ENCODE peak calls at places on chromosomes 3 and 15, in seven cellular contexts. O is cardiac fibroblast; Z is heart left ventricle; P is mucosa of descending colon; G is IMR-90; T is mammary epithelial cell; E is CD8-positive, alpha-beta T cell. A is an unnamed sample.

GRCh38 chr15:73792429-73792828 is 39.3 kb upstream of the INSYN1 start:
- DNase-seq in O (no peak), Z (peak; percentile 78), P (no peak), G (no peak), T (no peak), E (no peak), A (no peak)

GRCh38 chr3:171420667-171421066 is 39.5 kb downstream of the TNIK start:
- DNase-seq in O (peak; percentile 33), Z (no peak), P (no peak), G (peak; percentile 26), T (no peak), E (no peak), A (no peak)

GRCh38 chr15:72566973-72567372 is 87.5 kb upstream of the GOLGA6B start:
- DNase-seq in O (no peak), Z (no peak), P (no peak), G (no peak), T (no peak), E (no peak), A (no peak)

GRCh38 chr3:11536132-11536935 is 107.4 kb downstream of the VGLL4 start:
- DNase-seq in O (no peak), Z (no peak), P (no peak), G (no peak), T (no peak), E (no peak), A (no peak)

GRCh38 chr3:36650271-36650671 is 114.1 kb downstream of the DCLK3 start:
- DNase-seq in O (peak; percentile 43), Z (no peak), P (no peak), G (peak; percentile 69), T (no peak), E (no peak), A (no peak)

GRCh38 chr3:155083313-155083905 is 3.3 kb downstream of the MME start:
- DNase-seq in O (no peak), Z (no peak), P (no peak), G (peak; percentile 20), T (no peak), E (no peak), A (no peak)

GRCh38 chr3:105868450-105868744 is 415 bp downstream of the CBLB start:
- DNase-seq in O (peak; percentile 65), Z (peak; percentile 75), P (peak; percentile 77), G (peak; percentile 52), T (no peak), E (no peak), A (peak; percentile 76)

GRCh38 chr3:144662729-144663128 is 691.1 kb downstream of the DIPK2A start:
- DNase-seq in O (no peak), Z (no peak), P (no peak), G (no peak), T (no peak), E (no peak), A (no peak)

GRCh38 chr3:25552251-25552650 is 112.5 kb downstream of the TOP2B start:
- DNase-seq in O (no peak), Z (no peak), P (no peak), G (no peak), T (no peak), E (no peak), A (no peak)

GRCh38 chr3:106242779-106243178 is 374.0 kb upstream of the CBLB start:
- DNase-seq in O (no peak), Z (no peak), P (no peak), G (no peak), T (no peak), E (no peak), A (no peak)

DNA sequence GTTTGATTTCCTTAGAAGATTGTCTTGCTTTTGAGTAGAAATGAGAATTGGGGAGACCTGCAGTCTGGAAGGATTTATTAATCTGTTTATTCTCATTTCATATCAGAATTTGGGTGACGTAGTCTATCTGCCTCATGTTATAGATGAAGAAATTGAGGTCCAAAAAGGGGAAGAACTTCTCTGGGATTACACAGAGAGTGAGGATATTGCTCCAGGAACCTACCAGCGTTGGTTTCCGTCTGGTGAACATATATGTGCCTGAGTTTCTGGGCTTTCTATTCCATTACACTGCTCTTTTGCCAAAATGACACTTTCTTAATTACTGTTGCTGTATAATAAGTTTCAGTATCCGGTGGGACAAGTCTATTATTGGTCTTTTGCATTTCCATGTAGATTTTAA is 51.9 kb downstream of the CTDSPL start:
- DNase-seq in O (no peak), Z (no peak), P (no peak), G (no peak), T (no peak), E (no peak), A (no peak)
- TF ChIP-seq CTCF in O (no peak), Z (no peak), P (no peak), G (no peak), T (no peak), E (no peak), A (no peak)

GRCh38 chr15:96336045-96336642 is 5.6 kb downstream of the NR2F2 start:
- DNase-seq in O (no peak), Z (no peak), P (no peak), G (no peak), T (no peak), E (no peak), A (no peak)

GRCh38 chr15:96337991-96338771 is 7.7 kb downstream of the NR2F2 start:
- DNase-seq in O (no peak), Z (no peak), P (no peak), G (no peak), T (no peak), E (no peak), A (no peak)

GRCh38 chr15:96336643-96337353 is 6.3 kb downstream of the NR2F2 start:
- DNase-seq in O (peak; percentile 48), Z (no peak), P (peak; percentile 36), G (no peak), T (no peak), E (no peak), A (no peak)

GRCh38 chr15:96338772-96339661 is 8.5 kb downstream of the NR2F2 start:
- DNase-seq in O (peak; percentile 50), Z (no peak), P (no peak), G (no peak), T (no peak), E (no peak), A (no peak)

GRCh38 chr15:96337354-96337990 is 7.0 kb downstream of the NR2F2 start:
- DNase-seq in O (no peak), Z (no peak), P (no peak), G (no peak), T (no peak), E (no peak), A (no peak)
- TF ChIP-seq CTCF in O (no peak), Z (no peak), P (no peak), G (no peak), T (no peak), E (no peak), A (no peak)

DNA sequence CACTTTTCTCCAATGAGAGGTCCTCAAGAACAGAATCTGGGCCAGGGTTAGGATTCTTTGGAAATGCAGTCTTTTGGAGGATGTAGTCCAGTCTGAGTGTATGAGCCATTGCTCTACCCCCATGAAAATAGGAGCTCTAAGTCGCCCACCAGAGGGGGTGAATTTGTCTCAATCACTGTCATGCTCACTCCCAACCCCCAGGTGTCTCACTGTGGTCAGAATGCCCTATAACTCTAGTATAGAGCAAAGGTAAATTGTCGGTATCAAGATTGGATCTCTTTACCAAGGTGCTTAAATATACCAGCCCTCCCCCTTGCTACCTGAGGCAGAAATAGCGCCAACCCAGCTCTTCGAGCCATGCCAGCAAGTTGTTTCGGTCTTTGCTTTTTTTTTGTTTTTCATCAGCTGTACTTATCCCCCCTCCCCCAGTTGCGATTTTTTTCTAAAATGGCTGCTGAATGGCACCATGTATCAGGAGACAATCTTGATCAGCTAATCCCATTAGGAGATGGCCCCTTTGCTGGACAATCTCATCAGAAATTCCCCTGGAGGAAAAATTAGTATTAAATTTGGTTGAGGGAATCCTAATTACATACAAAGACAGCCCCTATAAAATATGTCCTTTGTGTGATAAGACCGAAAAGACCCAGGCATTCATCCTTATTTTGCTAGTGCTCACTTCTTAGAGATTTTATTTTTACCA is 130.7 kb downstream of the EBLN2 start:
- DNase-seq in O (no peak), Z (no peak), P (no peak), G (no peak), T (no peak), E (no peak), A (peak; percentile 40)
- TF ChIP-seq CTCF in O (no peak), Z (no peak), P (no peak), G (peak; percentile 7), T (peak; percentile 11), E (no peak), A (peak; percentile 48)

GRCh38 chr3:23811117-23811487 is 5.3 kb downstream of the UBE2E1 start:
- DNase-seq in O (no peak), Z (no peak), P (no peak), G (no peak), T (peak; percentile 26), E (no peak), A (no peak)

GRCh38 chr3:23811919-23812318 is 6.2 kb downstream of the UBE2E1 start:
- DNase-seq in O (no peak), Z (no peak), P (no peak), G (no peak), T (no peak), E (no peak), A (no peak)

GRCh38 chr3:23809294-23809693 is 3.5 kb downstream of the UBE2E1 start:
- DNase-seq in O (no peak), Z (no peak), P (no peak), G (no peak), T (no peak), E (no peak), A (no peak)

GRCh38 chr3:23809840-23810341 is 4.1 kb downstream of the UBE2E1 start:
- DNase-seq in O (no peak), Z (no peak), P (no peak), G (no peak), T (no peak), E (no peak), A (no peak)

GRCh38 chr3:23810342-23811116 is 4.8 kb downstream of the UBE2E1 start:
- DNase-seq in O (peak; percentile 25), Z (peak; percentile 71), P (peak; percentile 78), G (no peak), T (peak; percentile 19), E (peak; percentile 36), A (peak; percentile 73)
- TF ChIP-seq CTCF in O (peak; percentile 25), Z (no peak), P (no peak), G (peak; percentile 17), T (no peak), E (no peak), A (peak; percentile 22)

GRCh38 chr3:98824256-98824655 is 61.1 kb downstream of the ST3GAL6 start:
- DNase-seq in O (peak; percentile 12), Z (no peak), P (no peak), G (no peak), T (no peak), E (no peak), A (no peak)
- TF ChIP-seq CTCF in O (no peak), Z (no peak), P (no peak), G (peak; percentile 13), T (no peak), E (no peak), A (no peak)

GRCh38 chr3:100953103-100953502 is 40.1 kb downstream of the ABI3BP start:
- DNase-seq in O (no peak), Z (no peak), P (no peak), G (no peak), T (no peak), E (no peak), A (no peak)
- TF ChIP-seq CTCF in O (no peak), Z (no peak), P (no peak), G (no peak), T (no peak), E (no peak), A (no peak)

DNA sequence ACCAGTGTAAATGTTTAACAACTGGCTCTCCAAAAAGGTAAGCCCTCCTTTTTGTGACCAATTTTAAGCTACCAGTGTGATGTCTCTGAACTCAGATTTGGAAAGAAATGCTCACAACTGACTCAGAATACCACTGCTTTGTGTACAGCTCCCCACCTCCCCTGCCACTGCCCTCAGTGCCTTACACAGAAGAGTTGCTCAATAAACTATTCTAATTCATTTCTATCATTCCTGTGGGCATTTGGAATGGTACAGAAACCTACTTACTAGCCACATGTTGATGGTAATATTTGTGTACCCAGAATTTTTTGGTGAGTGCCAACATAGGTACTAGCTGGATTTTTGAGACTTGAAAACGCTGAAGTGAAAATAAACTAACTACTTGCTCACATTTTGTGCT is 16.0 kb downstream of the LRRN1 start:
- DNase-seq in O (no peak), Z (no peak), P (no peak), G (no peak), T (no peak), E (no peak), A (no peak)
- TF ChIP-seq CTCF in O (no peak), Z (no peak), P (no peak), G (no peak), T (no peak), E (no peak), A (no peak)